ENCODE peak calls at places on chromosome 19, in four cellular contexts. H, Z, T and P are unnamed samples.

GRCh38 chr19:14375055-14375581 is 6.1 kb upstream of the ADGRE5 start:
- DNase-seq in H (peak), Z (no peak), T (no peak), P (peak)

GRCh38 chr19:11813801-11814706 is at the start of gene ZNF440:
- DNase-seq in H (peak), Z (peak), T (peak), P (peak)

GRCh38 chr19:18675779-18676178 is 7.7 kb upstream of the CRTC1 start:
- DNase-seq in H (no peak), Z (no peak), T (no peak), P (no peak)

GRCh38 chr19:32921624-32922023 is 50.1 kb downstream of the CEP89 start:
- DNase-seq in H (no peak), Z (no peak), T (no peak), P (no peak)

GRCh38 chr19:16588089-16588823 is 16.0 kb upstream of the SLC35E1 start:
- DNase-seq in H (no peak), Z (no peak), T (no peak), P (peak)

GRCh38 chr19:32581704-32582164 is 744 bp downstream of the PDCD5 start:
- DNase-seq in H (peak), Z (peak), T (no peak), P (no peak)

GRCh38 chr19:38247734-38248268 is 8.4 kb downstream of the PPP1R14A start:
- DNase-seq in H (no peak), Z (no peak), T (no peak), P (no peak)

GRCh38 chr19:44530777-44531176 is 1.3 kb upstream of the CEACAM20 start:
- DNase-seq in H (no peak), Z (peak), T (peak), P (no peak)

GRCh38 chr19:7862413-7862951 is 11.7 kb downstream of the PRR36 start:
- DNase-seq in H (peak), Z (peak), T (peak), P (peak)

GRCh38 chr19:44824758-44825157 is 15.9 kb downstream of the BCAM start:
- DNase-seq in H (no peak), Z (no peak), T (no peak), P (no peak)

GRCh38 chr19:3652422-3652821 is 25.8 kb upstream of the CACTIN start:
- DNase-seq in H (no peak), Z (no peak), T (no peak), P (no peak)

GRCh38 chr19:58021541-58022282 is 12.1 kb upstream of the ZSCAN1 start:
- DNase-seq in H (no peak), Z (peak), T (no peak), P (no peak)

GRCh38 chr19:51552996-51553725 is 17.9 kb upstream of the ZNF175 start:
- DNase-seq in H (peak), Z (peak), T (peak), P (peak)

GRCh38 chr19:8089664-8090601 is 37.4 kb downstream of the CCL25 start:
- DNase-seq in H (no peak), Z (no peak), T (no peak), P (no peak)

GRCh38 chr19:18543814-18544475 is 572 bp upstream of the FKBP8 start:
- DNase-seq in H (no peak), Z (peak), T (no peak), P (no peak)

GRCh38 chr19:2469102-2469914 is 6.6 kb upstream of the GADD45B start:
- DNase-seq in H (no peak), Z (peak), T (peak), P (no peak)

GRCh38 chr19:35013047-35013819 is 13.1 kb downstream of the GRAMD1A start:
- DNase-seq in H (peak), Z (peak), T (peak), P (peak)

GRCh38 chr19:19151418-19151817 is 13.1 kb upstream of the TMEM161A start:
- DNase-seq in H (no peak), Z (no peak), T (no peak), P (no peak)

GRCh38 chr19:42281175-42282035 is 12.4 kb downstream of the CIC start:
- DNase-seq in H (peak), Z (no peak), T (peak), P (no peak)

GRCh38 chr19:34383599-34383998 is 18.6 kb downstream of the GPI start:
- DNase-seq in H (no peak), Z (no peak), T (no peak), P (no peak)

GRCh38 chr19:13961826-13962737 is 9.8 kb downstream of the DCAF15 start:
- DNase-seq in H (no peak), Z (no peak), T (no peak), P (no peak)

GRCh38 chr19:21432590-21432989 is 35.7 kb downstream of the ZNF493 start:
- DNase-seq in H (no peak), Z (no peak), T (no peak), P (no peak)

GRCh38 chr19:57642396-57643046 is 9.6 kb downstream of the ZNF211 start:
- DNase-seq in H (no peak), Z (no peak), T (no peak), P (no peak)

GRCh38 chr19:29687244-29687896 is 22.1 kb downstream of the PLEKHF1 start:
- DNase-seq in H (no peak), Z (peak), T (peak), P (no peak)

GRCh38 chr19:35478794-35479193 is 11.5 kb downstream of the KRTDAP start:
- DNase-seq in H (no peak), Z (no peak), T (no peak), P (no peak)

GRCh38 chr19:16619456-16619855 is 8.5 kb downstream of the MED26 start:
- DNase-seq in H (peak), Z (no peak), T (no peak), P (no peak)

GRCh38 chr19:16369664-16370576 is 45.3 kb downstream of the KLF2 start:
- DNase-seq in H (no peak), Z (no peak), T (no peak), P (peak)

GRCh38 chr19:36257512-36257876 is 42.6 kb downstream of the ZNF146 start:
- DNase-seq in H (peak), Z (no peak), T (no peak), P (no peak)

GRCh38 chr19:36436531-36436930 is 18.1 kb upstream of the ZFP82 start:
- DNase-seq in H (no peak), Z (peak), T (no peak), P (no peak)

GRCh38 chr19:46618670-46619231 is 6.1 kb downstream of the PTGIR start:
- DNase-seq in H (no peak), Z (no peak), T (no peak), P (no peak)

GRCh38 chr19:18494267-18494607 is 27.6 kb downstream of the ELL start:
- DNase-seq in H (no peak), Z (peak), T (no peak), P (no peak)

DNA sequence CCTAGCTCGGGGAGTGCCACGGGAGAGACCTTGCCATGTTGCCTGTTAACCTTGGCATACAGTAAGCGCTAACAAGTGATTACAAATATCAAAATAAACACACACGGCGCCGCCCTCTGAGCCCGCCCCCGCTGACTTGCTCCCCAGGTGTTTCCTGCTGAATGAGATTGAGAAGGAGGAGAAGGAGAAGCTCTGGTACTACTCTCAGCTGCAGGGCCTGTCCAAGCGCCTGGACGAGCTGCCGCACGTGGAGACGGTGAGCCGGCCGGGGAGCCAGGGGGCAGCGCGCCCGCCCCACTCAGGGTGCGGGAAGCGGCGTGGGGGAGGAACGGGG is 5.0 kb downstream of the APC2 start:
- DNase-seq in H (no peak), Z (no peak), T (no peak), P (no peak)
- H3K4me3 ChIP-seq in H (no peak), Z (no peak), T (no peak), P (no peak)

GRCh38 chr19:6500837-6501739 is 1.0 kb downstream of the TUBB4A start:
- DNase-seq in H (no peak), Z (no peak), T (no peak), P (no peak)
- H3K4me3 ChIP-seq in H (peak), Z (no peak), T (no peak), P (peak)

DNA sequence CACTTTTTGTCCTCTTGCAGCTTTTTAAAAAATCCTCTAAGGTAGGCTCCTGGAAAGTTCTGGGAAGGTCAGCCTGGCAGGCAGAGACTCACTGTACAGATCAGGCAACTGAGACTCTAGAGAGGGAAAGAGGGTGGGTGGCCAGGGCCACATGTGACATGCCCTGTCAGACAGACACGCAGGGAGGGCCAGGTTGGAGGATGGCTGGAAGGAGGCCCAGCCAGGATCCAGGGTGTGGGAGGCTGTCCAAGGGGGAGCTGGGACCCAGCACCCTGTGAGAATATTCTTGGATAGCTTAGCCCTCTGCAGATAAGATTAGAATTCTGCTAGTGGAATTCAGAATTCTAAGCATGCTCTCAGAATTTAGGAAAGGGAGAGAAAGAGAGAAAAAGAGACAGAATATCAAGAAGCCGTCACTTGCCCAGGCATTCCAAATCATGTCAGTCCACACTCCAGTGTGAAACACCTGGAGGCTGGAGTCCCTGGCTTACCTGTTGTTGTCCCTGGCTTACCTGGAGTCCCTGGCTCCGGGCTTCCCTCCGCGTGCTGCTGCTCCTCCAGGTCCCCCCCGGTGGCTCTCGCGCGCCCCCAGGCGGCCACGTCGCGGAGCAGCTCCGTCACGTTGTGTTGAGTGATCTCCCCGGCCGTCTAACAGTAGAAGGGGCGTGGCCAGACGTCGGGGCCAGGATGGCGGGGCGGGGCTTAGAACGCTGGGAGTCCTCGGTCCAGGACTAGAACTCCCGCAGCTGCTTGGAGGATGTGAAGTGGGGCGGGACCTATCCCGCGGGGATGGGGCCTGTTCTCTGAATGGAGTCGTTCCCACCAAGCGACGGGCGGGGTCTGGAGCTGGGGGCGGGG is 2.8 kb upstream of the TNNI3 start:
- DNase-seq in H (peak), Z (peak), T (peak), P (peak)
- H3K4me3 ChIP-seq in H (peak), Z (no peak), T (no peak), P (no peak)

GRCh38 chr19:12913871-12914690 is 5.0 kb downstream of the SYCE2 start:
- DNase-seq in H (no peak), Z (no peak), T (no peak), P (peak)

GRCh38 chr19:12907166-12907565 is 11.9 kb downstream of the SYCE2 start:
- DNase-seq in H (no peak), Z (no peak), T (no peak), P (no peak)

GRCh38 chr19:12918253-12918652 is 840 bp downstream of the SYCE2 start:
- DNase-seq in H (no peak), Z (no peak), T (no peak), P (no peak)

GRCh38 chr19:12913011-12913561 is 6.0 kb downstream of the SYCE2 start:
- DNase-seq in H (peak), Z (no peak), T (peak), P (no peak)
- H3K4me3 ChIP-seq in H (peak), Z (no peak), T (no peak), P (no peak)

DNA sequence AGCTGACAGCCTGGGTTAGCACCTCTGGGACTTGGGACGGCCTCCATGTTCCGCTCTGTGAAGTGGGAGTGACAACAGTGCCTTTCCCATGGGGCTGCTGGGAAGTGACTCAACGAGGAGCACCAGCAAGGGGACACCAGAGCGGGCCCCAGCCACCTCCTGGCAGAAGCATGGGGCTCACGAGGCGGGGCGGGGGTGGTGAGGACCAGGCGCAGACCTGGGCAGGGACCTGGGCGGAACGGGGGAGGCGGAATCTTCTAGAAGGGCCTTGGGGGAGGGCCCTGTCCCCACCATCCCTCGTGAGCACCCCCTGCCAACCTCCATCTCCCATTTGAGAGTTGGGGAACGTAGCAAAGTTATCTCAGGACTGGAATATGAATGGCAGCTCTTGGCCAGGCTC is 37.9 kb downstream of the KDM4B start:
- DNase-seq in H (no peak), Z (no peak), T (no peak), P (no peak)
- H3K4me3 ChIP-seq in H (no peak), Z (no peak), T (no peak), P (no peak)

GRCh38 chr19:49489601-49490167 is 2.3 kb downstream of the RPL13A start:
- DNase-seq in H (no peak), Z (no peak), T (no peak), P (no peak)

GRCh38 chr19:49491804-49492572 is 4.2 kb upstream of the RPS11 start:
- DNase-seq in H (no peak), Z (no peak), T (no peak), P (no peak)

GRCh38 chr19:49491030-49491803 is 3.8 kb downstream of the RPL13A start:
- DNase-seq in H (no peak), Z (no peak), T (no peak), P (no peak)

GRCh38 chr19:49488863-49489537 is 1.6 kb downstream of the RPL13A start:
- DNase-seq in H (no peak), Z (no peak), T (no peak), P (no peak)

GRCh38 chr19:49490287-49491029 is 3.0 kb downstream of the RPL13A start:
- DNase-seq in H (no peak), Z (no peak), T (no peak), P (no peak)
- H3K4me3 ChIP-seq in H (peak), Z (peak), T (no peak), P (no peak)

DNA sequence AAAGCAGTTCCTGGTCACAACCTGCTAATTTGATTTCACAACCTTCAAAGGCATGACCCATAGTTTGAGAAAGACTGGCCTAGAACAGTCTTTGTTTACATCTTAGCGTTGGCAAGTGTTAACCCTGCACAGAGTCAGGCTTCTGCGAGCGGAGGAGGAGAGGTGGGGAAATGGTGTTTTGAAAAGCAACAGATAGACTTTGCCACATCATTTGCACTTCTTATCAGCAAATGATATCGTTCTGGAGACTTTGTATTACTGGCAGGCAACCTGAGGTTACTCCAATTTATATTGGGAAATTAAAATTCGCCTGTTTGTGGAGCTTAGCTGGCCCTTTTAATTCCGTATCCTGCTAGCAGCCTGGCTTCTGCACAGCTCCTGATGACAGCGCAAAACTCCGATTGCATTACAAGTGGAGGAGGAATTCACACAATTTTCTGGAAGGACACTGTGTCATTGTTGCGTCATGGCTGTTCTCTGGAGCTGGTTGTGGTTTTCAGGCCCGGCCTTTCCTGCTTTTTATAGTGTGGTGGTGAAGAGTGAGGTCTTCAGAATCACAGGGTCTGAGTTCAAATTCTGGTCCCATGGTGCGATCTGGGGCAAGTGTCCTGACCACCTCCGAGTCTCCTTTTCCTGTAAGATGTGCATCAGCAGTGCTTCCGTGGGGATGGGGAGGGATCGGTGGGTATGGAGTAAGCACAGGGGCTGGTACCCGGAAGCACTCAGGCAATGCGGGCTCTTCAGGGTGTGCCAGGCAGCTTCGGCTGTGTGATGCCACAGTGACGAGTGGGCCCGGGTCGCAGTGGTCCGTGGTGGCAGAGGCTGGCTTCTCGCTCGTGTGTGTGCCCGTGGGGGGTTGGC is 49.1 kb upstream of the EHD2 start:
- DNase-seq in H (peak), Z (peak), T (peak), P (no peak)
- H3K4me3 ChIP-seq in H (peak), Z (peak), T (no peak), P (no peak)